ENCODE peak calls at places on chromosomes 5 and 9, in seven cellular contexts. One of them, this sample, is unnamed.

GRCh38 chr5:90982576-90982975 is 400.5 kb downstream of the ARRDC3 start:
- DNase-seq in fibroblast of mammary gland: no peak
- DNase-seq in stimulated activated CD8-positive, alpha-beta memory T cell treated with anti-CD3 and anti-CD28 coated beads, Interleukin-4, amount 100 ng/mL, for 24 hours: no peak
- DNase-seq in ELF-1: no peak
- DNase-seq in T-helper 22 cell: no peak
- DNase-seq in stomach: no peak
- DNase-seq in left ventricle myocardium inferior: no peak
- DNase-seq in this sample: no peak

GRCh38 chr5:3417376-3417943 is 178.2 kb upstream of the IRX1 start:
- DNase-seq in fibroblast of mammary gland: no peak
- DNase-seq in stimulated activated CD8-positive, alpha-beta memory T cell treated with anti-CD3 and anti-CD28 coated beads, Interleukin-4, amount 100 ng/mL, for 24 hours: no peak
- DNase-seq in ELF-1: peak
- DNase-seq in T-helper 22 cell: no peak
- DNase-seq in stomach: no peak
- DNase-seq in left ventricle myocardium inferior: no peak
- DNase-seq in this sample: no peak

GRCh38 chr9:76761448-76761847 is 2.8 kb upstream of the PCA3 start:
- DNase-seq in fibroblast of mammary gland: peak
- DNase-seq in stimulated activated CD8-positive, alpha-beta memory T cell treated with anti-CD3 and anti-CD28 coated beads, Interleukin-4, amount 100 ng/mL, for 24 hours: no peak
- DNase-seq in ELF-1: no peak
- DNase-seq in T-helper 22 cell: no peak
- DNase-seq in stomach: no peak
- DNase-seq in left ventricle myocardium inferior: no peak
- DNase-seq in this sample: no peak

GRCh38 chr5:56350595-56351170 is 117.6 kb upstream of the ANKRD55 start:
- DNase-seq in fibroblast of mammary gland: peak
- DNase-seq in stimulated activated CD8-positive, alpha-beta memory T cell treated with anti-CD3 and anti-CD28 coated beads, Interleukin-4, amount 100 ng/mL, for 24 hours: no peak
- DNase-seq in ELF-1: peak
- DNase-seq in T-helper 22 cell: no peak
- DNase-seq in stomach: no peak
- DNase-seq in left ventricle myocardium inferior: peak
- DNase-seq in this sample: peak

GRCh38 chr9:110582156-110582555 is 2.6 kb upstream of the SVEP1 start:
- DNase-seq in fibroblast of mammary gland: no peak
- DNase-seq in stimulated activated CD8-positive, alpha-beta memory T cell treated with anti-CD3 and anti-CD28 coated beads, Interleukin-4, amount 100 ng/mL, for 24 hours: no peak
- DNase-seq in ELF-1: peak
- DNase-seq in T-helper 22 cell: no peak
- DNase-seq in stomach: no peak
- DNase-seq in left ventricle myocardium inferior: no peak
- DNase-seq in this sample: no peak

GRCh38 chr5:160486573-160486972 is 64.9 kb downstream of the PTTG1 start:
- DNase-seq in fibroblast of mammary gland: no peak
- DNase-seq in stimulated activated CD8-positive, alpha-beta memory T cell treated with anti-CD3 and anti-CD28 coated beads, Interleukin-4, amount 100 ng/mL, for 24 hours: no peak
- DNase-seq in ELF-1: no peak
- DNase-seq in T-helper 22 cell: peak
- DNase-seq in stomach: no peak
- DNase-seq in left ventricle myocardium inferior: no peak
- DNase-seq in this sample: no peak

GRCh38 chr9:134631881-134632280 is 9.7 kb upstream of the COL5A1 start:
- DNase-seq in fibroblast of mammary gland: no peak
- DNase-seq in stimulated activated CD8-positive, alpha-beta memory T cell treated with anti-CD3 and anti-CD28 coated beads, Interleukin-4, amount 100 ng/mL, for 24 hours: no peak
- DNase-seq in ELF-1: peak
- DNase-seq in T-helper 22 cell: no peak
- DNase-seq in stomach: no peak
- DNase-seq in left ventricle myocardium inferior: no peak
- DNase-seq in this sample: peak

GRCh38 chr5:43041131-43041668 is 1.1 kb upstream of the ANXA2R start:
- DNase-seq in fibroblast of mammary gland: no peak
- DNase-seq in stimulated activated CD8-positive, alpha-beta memory T cell treated with anti-CD3 and anti-CD28 coated beads, Interleukin-4, amount 100 ng/mL, for 24 hours: no peak
- DNase-seq in ELF-1: no peak
- DNase-seq in T-helper 22 cell: no peak
- DNase-seq in stomach: no peak
- DNase-seq in left ventricle myocardium inferior: peak
- DNase-seq in this sample: peak

GRCh38 chr9:33380390-33381094 is 21.8 kb downstream of the AQP7 start:
- DNase-seq in fibroblast of mammary gland: no peak
- DNase-seq in stimulated activated CD8-positive, alpha-beta memory T cell treated with anti-CD3 and anti-CD28 coated beads, Interleukin-4, amount 100 ng/mL, for 24 hours: no peak
- DNase-seq in ELF-1: no peak
- DNase-seq in T-helper 22 cell: no peak
- DNase-seq in stomach: no peak
- DNase-seq in left ventricle myocardium inferior: no peak
- DNase-seq in this sample: no peak

GRCh38 chr5:140351609-140352334 is 5.4 kb upstream of the HBEGF start:
- DNase-seq in fibroblast of mammary gland: peak
- DNase-seq in stimulated activated CD8-positive, alpha-beta memory T cell treated with anti-CD3 and anti-CD28 coated beads, Interleukin-4, amount 100 ng/mL, for 24 hours: peak
- DNase-seq in ELF-1: peak
- DNase-seq in T-helper 22 cell: no peak
- DNase-seq in stomach: no peak
- DNase-seq in left ventricle myocardium inferior: no peak
- DNase-seq in this sample: no peak

GRCh38 chr9:134329886-134330285 is 3.6 kb downstream of the RXRA start:
- DNase-seq in fibroblast of mammary gland: no peak
- DNase-seq in stimulated activated CD8-positive, alpha-beta memory T cell treated with anti-CD3 and anti-CD28 coated beads, Interleukin-4, amount 100 ng/mL, for 24 hours: no peak
- DNase-seq in ELF-1: no peak
- DNase-seq in T-helper 22 cell: no peak
- DNase-seq in stomach: peak
- DNase-seq in left ventricle myocardium inferior: peak
- DNase-seq in this sample: peak

GRCh38 chr9:98009926-98010325 is 26.8 kb downstream of the ANP32B start:
- DNase-seq in fibroblast of mammary gland: peak
- DNase-seq in stimulated activated CD8-positive, alpha-beta memory T cell treated with anti-CD3 and anti-CD28 coated beads, Interleukin-4, amount 100 ng/mL, for 24 hours: no peak
- DNase-seq in ELF-1: no peak
- DNase-seq in T-helper 22 cell: no peak
- DNase-seq in stomach: no peak
- DNase-seq in left ventricle myocardium inferior: no peak
- DNase-seq in this sample: no peak

GRCh38 chr9:112541690-112542089 is 55.1 kb downstream of the KIAA1958 start:
- DNase-seq in fibroblast of mammary gland: peak
- DNase-seq in stimulated activated CD8-positive, alpha-beta memory T cell treated with anti-CD3 and anti-CD28 coated beads, Interleukin-4, amount 100 ng/mL, for 24 hours: no peak
- DNase-seq in ELF-1: no peak
- DNase-seq in T-helper 22 cell: no peak
- DNase-seq in stomach: no peak
- DNase-seq in left ventricle myocardium inferior: no peak
- DNase-seq in this sample: no peak

This sample was measured in left colon.